ENCODE peak calls at places on chromosomes 6 and 20, in four cellular contexts. S is esophagus muscularis mucosa, N is breast epithelium, D is GM23338. V is an unnamed sample.

GRCh38 chr6:112215901-112216300 is 38.5 kb downstream of the LAMA4 start:
- DNase-seq in S (no peak), N (no peak), D (no peak), V (no peak)

GRCh38 chr20:40869416-40870147 is 159.0 kb upstream of the TOP1 start:
- DNase-seq in S (no peak), N (no peak), D (no peak), V (no peak)

GRCh38 chr6:18384621-18385020 is 2.5 kb upstream of the RNF144B start:
- DNase-seq in S (no peak), N (no peak), D (no peak), V (no peak)

GRCh38 chr6:2196079-2196679 is 49.2 kb downstream of the GMDS start:
- DNase-seq in S (no peak), N (no peak), D (peak; percentile 75), V (peak; percentile 88)

GRCh38 chr20:63090052-63090451 is 83.3 kb upstream of the BHLHE23 start:
- DNase-seq in S (no peak), N (no peak), D (no peak), V (no peak)

GRCh38 chr6:38175786-38176185 is 356.3 kb downstream of the ZFAND3 start:
- DNase-seq in S (no peak), N (no peak), D (no peak), V (no peak)

GRCh38 chr6:79719248-79719975 is 88.3 kb downstream of the SH3BGRL2 start:
- DNase-seq in S (no peak), N (no peak), D (no peak), V (peak; percentile 15)

GRCh38 chr6:57029213-57029612 is 17.3 kb upstream of the KIAA1586 start:
- DNase-seq in S (no peak), N (no peak), D (no peak), V (no peak)

GRCh38 chr20:62378215-62378614 is 8.7 kb upstream of the RPS21 start:
- DNase-seq in S (no peak), N (no peak), D (no peak), V (no peak)

GRCh38 chr20:53706511-53707031 is 112.9 kb upstream of the ZNF217 start:
- DNase-seq in S (no peak), N (no peak), D (no peak), V (no peak)

GRCh38 chr20:53706008-53706481 is 112.4 kb upstream of the ZNF217 start:
- DNase-seq in S (no peak), N (no peak), D (no peak), V (no peak)

GRCh38 chr20:53707341-53708102 is 113.9 kb upstream of the ZNF217 start:
- DNase-seq in S (no peak), N (no peak), D (peak; percentile 36), V (no peak)

GRCh38 chr20:53711333-53712211 is 117.9 kb upstream of the ZNF217 start:
- DNase-seq in S (no peak), N (no peak), D (peak; percentile 12), V (no peak)

GRCh38 chr20:53708129-53708968 is 114.7 kb upstream of the ZNF217 start:
- DNase-seq in S (no peak), N (no peak), D (no peak), V (no peak)
- TF ChIP-seq POLR2AphosphoS5 in S (no peak), N (no peak), D (no peak), V (no peak)

GRCh38 chr20:23139524-23139923 is 53.4 kb upstream of the CD93 start:
- DNase-seq in S (no peak), N (no peak), D (no peak), V (no peak)
- TF ChIP-seq CTCF in S (no peak), N (no peak), D (no peak), V (no peak)

DNA sequence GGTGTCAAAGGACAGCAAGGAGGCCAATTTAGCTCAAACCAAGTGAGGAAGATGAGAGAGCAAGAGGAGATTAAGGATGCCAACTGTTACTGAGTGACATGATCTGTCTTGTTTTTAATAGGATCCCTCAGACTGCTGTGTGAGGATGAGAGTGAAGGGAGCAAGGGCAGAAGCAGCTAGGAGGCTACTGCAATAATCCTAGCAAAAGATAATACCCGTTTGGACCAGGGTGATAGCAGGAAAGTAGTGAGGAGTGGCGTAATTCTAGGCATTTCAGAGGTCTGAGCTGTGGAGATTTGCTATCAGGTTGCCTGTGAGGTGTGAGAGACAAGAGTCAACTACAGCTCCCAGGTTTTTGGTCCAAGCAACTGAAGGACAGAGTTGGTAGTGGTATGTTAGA is 14.7 kb downstream of the UBE2V1 start:
- DNase-seq in S (no peak), N (no peak), D (no peak), V (no peak)
- TF ChIP-seq POLR2AphosphoS5 in S (no peak), N (no peak), D (no peak), V (no peak)

GRCh38 chr6:136037885-136038460 is 186.5 kb downstream of the PDE7B start:
- DNase-seq in S (no peak), N (no peak), D (no peak), V (peak; percentile 70)
- TF ChIP-seq CTCF in S (peak; percentile 17), N (no peak), D (no peak), V (peak; percentile 39)

GRCh38 chr6:25124216-25124615 is 155.0 kb upstream of the CARMIL1 start:
- DNase-seq in S (no peak), N (no peak), D (no peak), V (no peak)

GRCh38 chr6:25122622-25123237 is 156.4 kb upstream of the CARMIL1 start:
- DNase-seq in S (no peak), N (no peak), D (no peak), V (peak; percentile 20)

GRCh38 chr6:25121186-25121585 is 158.0 kb upstream of the CARMIL1 start:
- DNase-seq in S (no peak), N (no peak), D (no peak), V (no peak)

GRCh38 chr6:25125736-25126135 is 153.4 kb upstream of the CARMIL1 start:
- DNase-seq in S (no peak), N (no peak), D (no peak), V (no peak)

GRCh38 chr6:25122001-25122400 is 157.2 kb upstream of the CARMIL1 start:
- DNase-seq in S (no peak), N (no peak), D (no peak), V (peak; percentile 84)
- TF ChIP-seq POLR2AphosphoS5 in S (peak; percentile 33), N (peak; percentile 23), D (no peak), V (no peak)